ENCODE peak calls at places on chromosomes 13 and 19, in four cellular contexts. Q is SHP77, K is neuronal stem cell, E is fibroblast of lung. X is an unnamed sample.

GRCh38 chr19:46710687-46711086 is 6.2 kb downstream of the PRKD2 start:
- DNase-seq in Q (no peak), K (no peak), E (no peak), X (no peak)

GRCh38 chr19:47405197-47405550 is 14.2 kb downstream of the MEIS3 start:
- DNase-seq in Q (no peak), K (no peak), E (no peak), X (no peak)

GRCh38 chr19:6694147-6694815 is 24.3 kb upstream of the TNFSF14 start:
- DNase-seq in Q (no peak), K (no peak), E (no peak), X (no peak)

GRCh38 chr19:53333071-53333465 is 481 bp upstream of the ZNF845 start:
- DNase-seq in Q (peak; percentile 25), K (no peak), E (peak; percentile 66), X (peak; percentile 3)

GRCh38 chr19:50025794-50026549 is at the start of gene ZNF473:
- DNase-seq in Q (peak; percentile 95), K (no peak), E (peak; percentile 94), X (peak; percentile 97)

GRCh38 chr19:13116282-13117175 is at the start of gene TRMT1:
- DNase-seq in Q (peak; percentile 92), K (peak; percentile 89), E (peak; percentile 94), X (peak; percentile 90)

GRCh38 chr19:58554494-58555368 is at the start of gene CHMP2A:
- DNase-seq in Q (no peak), K (peak; percentile 97), E (peak; percentile 96), X (no peak)

GRCh38 chr19:32830231-32831014 is 39.1 kb downstream of the SLC7A9 start:
- DNase-seq in Q (no peak), K (no peak), E (peak; percentile 89), X (no peak)

GRCh38 chr19:3607398-3608078 is 863 bp upstream of the TBXA2R start:
- DNase-seq in Q (no peak), K (no peak), E (peak; percentile 53), X (no peak)

GRCh38 chr19:6589711-6590457 is 1.1 kb downstream of the CD70 start:
- DNase-seq in Q (no peak), K (no peak), E (no peak), X (no peak)

GRCh38 chr19:3849092-3849491 is 19.7 kb downstream of the ZFR2 start:
- DNase-seq in Q (peak; percentile 75), K (no peak), E (no peak), X (no peak)

GRCh38 chr19:19115954-19116353 is 22.3 kb downstream of the TMEM161A start:
- DNase-seq in Q (peak; percentile 42), K (no peak), E (no peak), X (no peak)

GRCh38 chr19:3055741-3056453 is 6.4 kb downstream of the TLE5 start:
- DNase-seq in Q (no peak), K (no peak), E (no peak), X (peak; percentile 94)

GRCh38 chr19:18098891-18099622 is 1.5 kb downstream of the MAST3 start:
- DNase-seq in Q (no peak), K (no peak), E (no peak), X (no peak)

GRCh38 chr19:2327773-2328400 is 499 bp downstream of the LSM7 start:
- DNase-seq in Q (no peak), K (peak; percentile 58), E (peak; percentile 92), X (peak; percentile 79)

GRCh38 chr19:10420444-10421239 is at the start of gene PDE4A:
- DNase-seq in Q (peak; percentile 36), K (no peak), E (peak; percentile 50), X (no peak)

GRCh38 chr13:24802074-24802473 is 38.1 kb downstream of the RNF17 start:
- DNase-seq in Q (no peak), K (no peak), E (peak; percentile 4), X (no peak)

GRCh38 chr13:102846261-102847015 is 606 bp downstream of the ERCC5 start:
- DNase-seq in Q (peak; percentile 43), K (no peak), E (peak; percentile 41), X (no peak)

GRCh38 chr13:21399741-21400140 is 59.4 kb downstream of the ZDHHC20 start:
- DNase-seq in Q (no peak), K (no peak), E (peak; percentile 25), X (no peak)

GRCh38 chr13:92842145-92842544 is 384.5 kb upstream of the GPC6 start:
- DNase-seq in Q (no peak), K (no peak), E (peak; percentile 97), X (no peak)

GRCh38 chr13:110714798-110715394 is 1.4 kb downstream of the ING1 start:
- DNase-seq in Q (peak; percentile 60), K (peak; percentile 35), E (peak; percentile 41), X (peak; percentile 77)

GRCh38 chr19:5985098-5985783 is 7.3 kb upstream of the RANBP3 start:
- DNase-seq in Q (no peak), K (no peak), E (peak; percentile 73), X (no peak)

GRCh38 chr19:7869910-7870511 is 4.2 kb downstream of the PRR36 start:
- DNase-seq in Q (peak; percentile 33), K (peak; percentile 81), E (no peak), X (no peak)

GRCh38 chr19:8212212-8212611 is 3.0 kb downstream of the CERS4 start:
- DNase-seq in Q (no peak), K (no peak), E (no peak), X (no peak)

GRCh38 chr13:50459046-50459445 is 384.4 kb downstream of the DLEU7 start:
- DNase-seq in Q (no peak), K (no peak), E (no peak), X (no peak)

GRCh38 chr19:16897572-16898056 is 8.8 kb downstream of the F2RL3 start:
- DNase-seq in Q (peak; percentile 55), K (no peak), E (peak; percentile 27), X (no peak)

GRCh38 chr13:29458419-29458818 is 137.1 kb downstream of the SLC7A1 start:
- DNase-seq in Q (no peak), K (no peak), E (peak; percentile 70), X (no peak)

GRCh38 chr19:18205180-18205915 is 1.5 kb upstream of the RAB3A start:
- DNase-seq in Q (peak; percentile 86), K (no peak), E (peak; percentile 74), X (peak; percentile 54)

GRCh38 chr13:27638521-27638920 is 16.8 kb downstream of the POLR1D start:
- DNase-seq in Q (no peak), K (no peak), E (peak; percentile 47), X (no peak)

GRCh38 chr19:412356-413355 is 3.7 kb upstream of the C2CD4C start:
- DNase-seq in Q (no peak), K (no peak), E (no peak), X (no peak)

GRCh38 chr13:27952931-27953670 is 16.0 kb downstream of the CDX2 start:
- DNase-seq in Q (peak; percentile 49), K (no peak), E (no peak), X (no peak)

GRCh38 chr19:28715157-28715556 is 497.8 kb downstream of the UQCRFS1 start:
- DNase-seq in Q (no peak), K (no peak), E (peak; percentile 15), X (no peak)

GRCh38 chr19:3162418-3163229 is 15.9 kb upstream of the S1PR4 start:
- DNase-seq in Q (no peak), K (no peak), E (no peak), X (no peak)

GRCh38 chr13:109649713-109650112 is 136.7 kb downstream of the IRS2 start:
- DNase-seq in Q (no peak), K (no peak), E (no peak), X (no peak)

GRCh38 chr13:40613192-40613818 is 53.1 kb downstream of the FOXO1 start:
- DNase-seq in Q (peak; percentile 28), K (no peak), E (no peak), X (no peak)

X was measured in NCI-H2029.